ENCODE peak calls at places on chromosome 22, in nine cellular contexts. W is astrocyte, B is globus pallidus, L is Karpas-422, X is adrenal gland, M is Caco-2, Y is NCI-H187, J is GM10248, E is NCI-H2029. U is an unnamed sample.

GRCh38 chr22:38202437-38203089 is 769 bp downstream of the MAFF start:
- DNase-seq in Y (no peak), E (peak; percentile 73), L (peak; percentile 80), X (peak; percentile 80), W (peak; percentile 81), M (peak; percentile 57), B (peak; percentile 46), J (no peak), U (no peak)

GRCh38 chr22:37953062-37953436 is 352 bp downstream of the C22orf23 start:
- DNase-seq in M (no peak), B (no peak), W (no peak), Y (no peak), L (no peak), E (no peak), X (peak; percentile 42), J (no peak), U (no peak)

GRCh38 chr22:30208631-30209603 is 37.6 kb downstream of the LIF start:
- DNase-seq in W (peak; percentile 94), E (no peak), J (no peak), X (peak; percentile 91), L (no peak), M (peak; percentile 87), Y (no peak), B (no peak), U (no peak)

GRCh38 chr22:19876941-19877625 is 22.4 kb upstream of the GNB1L start:
- DNase-seq in Y (no peak), L (no peak), M (peak; percentile 26), E (no peak), J (no peak), W (no peak), B (no peak), X (no peak), U (no peak)

GRCh38 chr22:26553056-26553752 is 36.7 kb downstream of the TPST2 start:
- DNase-seq in Y (no peak), W (peak; percentile 94), M (no peak), B (no peak), E (peak; percentile 39), X (no peak), J (no peak), L (no peak), U (no peak)

GRCh38 chr22:46774456-46775363 is 12.3 kb downstream of the TBC1D22A start:
- DNase-seq in M (no peak), J (peak; percentile 51), X (no peak), B (no peak), L (peak; percentile 98), E (no peak), W (no peak), Y (no peak), U (no peak)

GRCh38 chr22:43829904-43830851 is 18.1 kb upstream of the EFCAB6 start:
- DNase-seq in E (no peak), W (peak; percentile 24), L (no peak), B (no peak), J (no peak), Y (no peak), X (no peak), M (no peak), U (no peak)

GRCh38 chr22:33952776-33953175 is 32.5 kb upstream of the LARGE1 start:
- DNase-seq in Y (no peak), M (no peak), B (peak; percentile 66), X (no peak), E (no peak), J (no peak), L (no peak), W (no peak), U (no peak)

GRCh38 chr22:46286006-46286405 is 10.7 kb upstream of the GTSE1 start:
- DNase-seq in M (no peak), X (no peak), J (no peak), B (no peak), W (no peak), L (no peak), Y (no peak), E (no peak), U (no peak)

GRCh38 chr22:16601437-16602223 is 9.0 kb upstream of the CCT8L2 start:
- DNase-seq in X (no peak), B (peak; percentile 32), Y (no peak), J (no peak), W (no peak), L (no peak), E (no peak), M (no peak), U (no peak)

GRCh38 chr22:31295831-31296230 is 3.5 kb upstream of the PIK3IP1 start:
- DNase-seq in E (no peak), X (no peak), W (peak; percentile 34), M (no peak), J (no peak), Y (no peak), B (no peak), L (no peak), U (no peak)

U was measured in GM12864.